ENCODE peak calls at places on chromosome 10, in eight cellular contexts. P is cardiac muscle cell; O is CD8-positive, alpha-beta T cell; S is GM12864; D is endothelial cell of umbilical vein; K is neural crest cell; L is SK-N-SH; Q is activated CD8-positive, alpha-beta T cell treated with anti-CD3 and anti-CD28 coated beads for 36 hours. H is an unnamed sample.

GRCh38 chr10:100829933-100830727 is 82.6 kb upstream of the SLF2 start:
- DNase-seq in L (no peak), P (no peak), O (no peak), Q (no peak), D (no peak), S (no peak), K (no peak), H (no peak)

GRCh38 chr10:89062861-89063260 is 72.3 kb downstream of the FAS start:
- DNase-seq in O (no peak), P (no peak), S (no peak), D (peak; percentile 68), L (no peak), Q (no peak), K (no peak), H (no peak)

GRCh38 chr10:112624546-112625048 is 177.6 kb downstream of the VTI1A start:
- DNase-seq in Q (no peak), O (no peak), D (peak; percentile 6), S (no peak), K (no peak), P (no peak), L (no peak), H (no peak)

GRCh38 chr10:62306663-62307062 is 38.0 kb upstream of the RTKN2 start:
- DNase-seq in D (no peak), Q (peak; percentile 2), K (no peak), S (no peak), O (peak; percentile 51), P (peak; percentile 1), L (no peak), H (no peak)

GRCh38 chr10:130418731-130419130 is 282.5 kb downstream of the GLRX3 start:
- DNase-seq in O (peak; percentile 17), L (no peak), S (no peak), Q (no peak), K (no peak), D (no peak), P (no peak), H (no peak)

GRCh38 chr10:123792579-123792978 is 99.0 kb downstream of the CPXM2 start:
- DNase-seq in D (no peak), L (no peak), Q (no peak), P (no peak), O (peak; percentile 19), S (no peak), K (no peak), H (no peak)

GRCh38 chr10:79457256-79457785 is 11.9 kb upstream of the ZCCHC24 start:
- DNase-seq in L (no peak), S (no peak), K (no peak), Q (no peak), O (peak; percentile 35), P (no peak), D (no peak), H (no peak)

GRCh38 chr10:84375011-84375410 is 46.6 kb downstream of the CCSER2 start:
- DNase-seq in O (no peak), S (peak; percentile 38), P (peak; percentile 70), Q (peak; percentile 61), L (peak; percentile 29), K (peak; percentile 20), D (peak; percentile 81), H (no peak)

GRCh38 chr10:130498042-130498441 is 361.9 kb downstream of the GLRX3 start:
- DNase-seq in O (no peak), P (no peak), D (no peak), L (no peak), Q (no peak), S (no peak), K (no peak), H (no peak)

GRCh38 chr10:120671491-120671890 is 179.7 kb upstream of the WDR11 start:
- DNase-seq in D (no peak), Q (no peak), P (no peak), K (no peak), L (no peak), O (no peak), S (no peak), H (no peak)

GRCh38 chr10:125264752-125265578 is 104.6 kb upstream of the CTBP2 start:
- DNase-seq in L (no peak), O (peak; percentile 29), D (no peak), Q (no peak), S (no peak), P (no peak), K (no peak), H (no peak)

GRCh38 chr10:76285012-76285411 is 853.6 kb downstream of the LRMDA start:
- DNase-seq in L (no peak), S (no peak), O (no peak), K (no peak), D (no peak), Q (no peak), P (no peak), H (no peak)

GRCh38 chr10:91493313-91493712 is 83.2 kb downstream of the HECTD2 start:
- DNase-seq in D (peak; percentile 24), Q (no peak), P (peak; percentile 19), S (no peak), O (no peak), K (no peak), L (peak; percentile 53), H (no peak)

GRCh38 chr10:6052247-6053221 is 9.6 kb downstream of the IL2RA start:
- DNase-seq in Q (peak; percentile 94), P (no peak), L (no peak), D (no peak), S (no peak), K (no peak), O (peak; percentile 80), H (no peak)

GRCh38 chr10:77023396-77023795 is 614.2 kb downstream of the KCNMA1 start:
- DNase-seq in L (no peak), K (no peak), D (no peak), S (no peak), Q (no peak), P (no peak), O (no peak), H (no peak)

GRCh38 chr10:118669020-118669766 is 73.7 kb upstream of the PRLHR start:
- DNase-seq in D (peak; percentile 55), S (no peak), L (peak; percentile 81), Q (peak; percentile 22), K (no peak), O (no peak), P (no peak), H (peak; percentile 31)

GRCh38 chr10:90028312-90028711 is 326.9 kb downstream of the KIF20B start:
- DNase-seq in P (no peak), Q (no peak), O (no peak), D (no peak), L (no peak), S (no peak), K (no peak), H (no peak)

GRCh38 chr10:43079823-43080222 is 3.0 kb downstream of the RET start:
- DNase-seq in S (no peak), K (no peak), O (no peak), L (no peak), Q (no peak), P (no peak), D (no peak), H (no peak)

GRCh38 chr10:60618861-60619260 is 159.4 kb upstream of the CDK1 start:
- DNase-seq in S (no peak), Q (no peak), P (no peak), K (no peak), O (no peak), L (no peak), D (no peak), H (no peak)
- TF ChIP-seq CTCF in S (no peak), Q (no peak), P (no peak), K (no peak), O (no peak), L (peak; percentile 8), D (no peak), H (no peak)

GRCh38 chr10:16853201-16853600 is 36.0 kb upstream of the RSU1 start:
- DNase-seq in Q (no peak), L (peak; percentile 38), P (peak; percentile 47), O (no peak), K (no peak), S (no peak), D (peak; percentile 73), H (no peak)
- TF ChIP-seq CTCF in Q (no peak), L (peak; percentile 58), P (peak; percentile 65), O (no peak), K (peak; percentile 48), S (peak; percentile 16), D (peak; percentile 39), H (peak; percentile 16)

DNA sequence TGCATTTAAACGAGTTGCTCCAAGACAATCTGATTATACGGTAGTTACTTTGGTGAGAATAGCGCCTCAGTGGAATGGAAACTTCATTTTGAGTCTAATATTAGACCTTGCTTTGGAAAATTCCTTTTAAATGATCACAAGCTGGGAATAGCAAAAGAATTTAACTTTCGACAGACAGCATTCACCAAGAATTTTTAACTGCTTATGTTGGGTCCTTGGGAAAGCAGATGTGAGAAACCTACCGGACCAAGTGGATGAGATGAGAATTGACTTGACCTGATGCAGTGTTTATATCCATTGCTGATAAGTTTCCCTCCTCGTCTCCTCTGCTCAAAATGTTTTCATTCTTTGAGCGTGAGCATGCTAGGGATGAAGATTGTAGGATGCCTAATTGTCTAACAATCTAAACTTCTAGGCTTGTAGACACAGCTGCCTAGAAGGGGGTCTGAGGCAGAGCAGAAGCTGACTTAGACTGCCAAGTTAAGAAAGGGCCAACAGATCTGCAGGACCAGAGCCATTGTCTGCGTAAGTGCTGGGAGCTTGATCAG is 126.9 kb downstream of the CNNM2 start:
- DNase-seq in L (no peak), S (no peak), Q (no peak), O (no peak), P (peak; percentile 35), D (no peak), K (no peak), H (no peak)
- TF ChIP-seq CTCF in L (no peak), S (no peak), Q (no peak), O (no peak), P (no peak), D (no peak), K (no peak), H (no peak)

GRCh38 chr10:49625411-49625810 is 11.6 kb downstream of the CHAT start:
- DNase-seq in L (no peak), P (no peak), Q (no peak), K (no peak), O (no peak), S (no peak), D (no peak), H (no peak)

GRCh38 chr10:49627031-49627430 is 13.2 kb downstream of the CHAT start:
- DNase-seq in Q (no peak), L (no peak), K (no peak), P (no peak), D (no peak), S (no peak), O (no peak), H (no peak)

GRCh38 chr10:49629286-49629915 is 15.6 kb downstream of the CHAT start:
- DNase-seq in P (no peak), S (no peak), L (peak; percentile 68), Q (no peak), D (no peak), K (no peak), O (no peak), H (peak; percentile 82)

GRCh38 chr10:49628599-49628998 is 14.8 kb downstream of the CHAT start:
- DNase-seq in D (no peak), S (no peak), K (no peak), O (no peak), L (no peak), Q (no peak), P (no peak), H (no peak)

DNA sequence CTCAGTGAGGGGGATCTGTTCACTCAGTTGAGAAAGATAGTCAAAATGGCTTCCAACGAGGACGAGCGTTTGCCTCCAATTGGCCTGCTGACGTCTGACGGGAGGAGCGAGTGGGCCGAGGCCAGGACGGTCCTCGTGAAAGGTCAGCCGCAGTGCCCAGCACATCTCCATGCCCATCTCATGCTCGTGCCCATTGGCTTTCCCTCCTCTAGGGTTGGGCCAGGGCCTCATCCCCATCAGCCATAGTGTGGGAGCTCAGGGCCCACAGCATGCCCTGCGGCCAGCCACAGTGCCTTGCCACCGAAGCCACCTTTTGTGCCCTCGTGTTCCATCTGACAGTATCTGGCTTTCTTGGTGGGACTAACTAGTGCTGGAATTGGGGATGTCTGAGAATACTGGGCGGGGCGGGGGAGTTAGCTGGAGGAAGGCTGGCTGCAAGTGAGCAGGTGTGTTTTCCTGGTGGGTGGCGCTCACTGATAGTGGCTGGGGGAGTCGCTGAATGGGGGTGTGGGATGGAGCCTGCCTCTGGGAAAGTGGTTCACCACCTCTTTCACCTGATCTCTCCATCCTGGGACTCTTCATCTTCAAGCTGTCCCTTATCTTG is 13.9 kb downstream of the CHAT start:
- DNase-seq in O (no peak), S (no peak), K (no peak), L (no peak), Q (no peak), D (no peak), P (no peak), H (no peak)
- TF ChIP-seq CTCF in O (no peak), S (no peak), K (no peak), L (no peak), Q (no peak), D (no peak), P (no peak), H (no peak)